ENCODE peak calls at places on chromosome 20, in seven cellular contexts. One of them, this sample, is unnamed.

GRCh38 chr20:42886046-42886445 is 303.7 kb downstream of the PTPRT start:
- DNase-seq in AG04450: no peak
- DNase-seq in NCI-H510A treated with DMSO at 0.1 percent for 48 hours: no peak
- DNase-seq in T-helper 17 cell: no peak
- DNase-seq in ACHN: no peak
- DNase-seq in cardiac fibroblast: no peak
- DNase-seq in heart left ventricle: no peak
- DNase-seq in this sample: no peak

GRCh38 chr20:10848810-10849370 is 175.1 kb upstream of the JAG1 start:
- DNase-seq in heart left ventricle: peak
- DNase-seq in NCI-H510A treated with DMSO at 0.1 percent for 48 hours: no peak
- DNase-seq in T-helper 17 cell: no peak
- DNase-seq in cardiac fibroblast: peak
- DNase-seq in AG04450: peak
- DNase-seq in ACHN: peak
- DNase-seq in this sample: no peak

GRCh38 chr20:24469116-24470030 is at the start of gene SYNDIG1:
- DNase-seq in ACHN: no peak
- DNase-seq in NCI-H510A treated with DMSO at 0.1 percent for 48 hours: no peak
- DNase-seq in cardiac fibroblast: peak
- DNase-seq in T-helper 17 cell: no peak
- DNase-seq in heart left ventricle: peak
- DNase-seq in AG04450: no peak
- DNase-seq in this sample: no peak

GRCh38 chr20:32914031-32914430 is 55.3 kb downstream of the EFCAB8 start:
- DNase-seq in AG04450: no peak
- DNase-seq in NCI-H510A treated with DMSO at 0.1 percent for 48 hours: no peak
- DNase-seq in cardiac fibroblast: no peak
- DNase-seq in heart left ventricle: no peak
- DNase-seq in T-helper 17 cell: no peak
- DNase-seq in ACHN: no peak
- DNase-seq in this sample: no peak

GRCh38 chr20:20368414-20369352 is 779 bp downstream of the INSM1 start:
- DNase-seq in NCI-H510A treated with DMSO at 0.1 percent for 48 hours: peak
- DNase-seq in ACHN: peak
- DNase-seq in AG04450: no peak
- DNase-seq in heart left ventricle: no peak
- DNase-seq in T-helper 17 cell: no peak
- DNase-seq in cardiac fibroblast: no peak
- DNase-seq in this sample: peak

GRCh38 chr20:49281059-49281912 is 3.4 kb upstream of the ZNFX1 start:
- DNase-seq in T-helper 17 cell: no peak
- DNase-seq in AG04450: no peak
- DNase-seq in ACHN: no peak
- DNase-seq in heart left ventricle: no peak
- DNase-seq in cardiac fibroblast: no peak
- DNase-seq in NCI-H510A treated with DMSO at 0.1 percent for 48 hours: no peak
- DNase-seq in this sample: peak

GRCh38 chr20:59837623-59838394 is 95.6 kb downstream of the SYCP2 start:
- DNase-seq in cardiac fibroblast: no peak
- DNase-seq in T-helper 17 cell: no peak
- DNase-seq in AG04450: no peak
- DNase-seq in ACHN: no peak
- DNase-seq in NCI-H510A treated with DMSO at 0.1 percent for 48 hours: no peak
- DNase-seq in heart left ventricle: no peak
- DNase-seq in this sample: no peak

GRCh38 chr20:48986899-48987298 is 59.2 kb upstream of the CSE1L start:
- DNase-seq in T-helper 17 cell: no peak
- DNase-seq in ACHN: peak
- DNase-seq in AG04450: no peak
- DNase-seq in NCI-H510A treated with DMSO at 0.1 percent for 48 hours: peak
- DNase-seq in heart left ventricle: no peak
- DNase-seq in cardiac fibroblast: no peak
- DNase-seq in this sample: peak

GRCh38 chr20:10939297-10939949 is 265.6 kb upstream of the JAG1 start:
- DNase-seq in cardiac fibroblast: no peak
- DNase-seq in NCI-H510A treated with DMSO at 0.1 percent for 48 hours: no peak
- DNase-seq in heart left ventricle: no peak
- DNase-seq in AG04450: no peak
- DNase-seq in ACHN: no peak
- DNase-seq in T-helper 17 cell: no peak
- DNase-seq in this sample: no peak

GRCh38 chr20:61482901-61483300 is 230.8 kb downstream of the CDH4 start:
- DNase-seq in heart left ventricle: no peak
- DNase-seq in NCI-H510A treated with DMSO at 0.1 percent for 48 hours: no peak
- DNase-seq in ACHN: no peak
- DNase-seq in cardiac fibroblast: no peak
- DNase-seq in AG04450: no peak
- DNase-seq in T-helper 17 cell: no peak
- DNase-seq in this sample: no peak

GRCh38 chr20:34581341-34582189 is 23.0 kb downstream of the MAP1LC3A start:
- DNase-seq in T-helper 17 cell: no peak
- DNase-seq in ACHN: no peak
- DNase-seq in NCI-H510A treated with DMSO at 0.1 percent for 48 hours: no peak
- DNase-seq in heart left ventricle: peak
- DNase-seq in AG04450: no peak
- DNase-seq in cardiac fibroblast: peak
- DNase-seq in this sample: no peak

GRCh38 chr20:51275816-51276215 is 252.9 kb upstream of the KCNG1 start:
- DNase-seq in T-helper 17 cell: no peak
- DNase-seq in ACHN: no peak
- DNase-seq in NCI-H510A treated with DMSO at 0.1 percent for 48 hours: no peak
- DNase-seq in AG04450: peak
- DNase-seq in heart left ventricle: no peak
- DNase-seq in cardiac fibroblast: peak
- DNase-seq in this sample: no peak

GRCh38 chr20:9996944-9997343 is 37.8 kb upstream of the ANKEF1 start:
- DNase-seq in NCI-H510A treated with DMSO at 0.1 percent for 48 hours: no peak
- DNase-seq in heart left ventricle: no peak
- DNase-seq in T-helper 17 cell: no peak
- DNase-seq in AG04450: no peak
- DNase-seq in ACHN: no peak
- DNase-seq in cardiac fibroblast: no peak
- DNase-seq in this sample: no peak

GRCh38 chr20:43916875-43917371 is 2.3 kb downstream of the TOX2 start:
- DNase-seq in heart left ventricle: no peak
- DNase-seq in AG04450: no peak
- DNase-seq in cardiac fibroblast: no peak
- DNase-seq in NCI-H510A treated with DMSO at 0.1 percent for 48 hours: no peak
- DNase-seq in T-helper 17 cell: no peak
- DNase-seq in ACHN: no peak
- DNase-seq in this sample: no peak

GRCh38 chr20:51345601-51346101 is 196.9 kb downstream of the NFATC2 start:
- DNase-seq in heart left ventricle: no peak
- DNase-seq in ACHN: no peak
- DNase-seq in NCI-H510A treated with DMSO at 0.1 percent for 48 hours: no peak
- DNase-seq in T-helper 17 cell: no peak
- DNase-seq in AG04450: no peak
- DNase-seq in cardiac fibroblast: peak
- DNase-seq in this sample: no peak

GRCh38 chr20:50862546-50862945 is 67.7 kb downstream of the BCAS4 start:
- DNase-seq in ACHN: no peak
- DNase-seq in NCI-H510A treated with DMSO at 0.1 percent for 48 hours: no peak
- DNase-seq in heart left ventricle: no peak
- DNase-seq in cardiac fibroblast: no peak
- DNase-seq in AG04450: no peak
- DNase-seq in T-helper 17 cell: no peak
- DNase-seq in this sample: no peak

GRCh38 chr20:57412347-57413029 is 21.3 kb downstream of the RBM38 start:
- DNase-seq in cardiac fibroblast: no peak
- DNase-seq in AG04450: no peak
- DNase-seq in NCI-H510A treated with DMSO at 0.1 percent for 48 hours: no peak
- DNase-seq in ACHN: no peak
- DNase-seq in T-helper 17 cell: no peak
- DNase-seq in heart left ventricle: peak
- DNase-seq in this sample: no peak

GRCh38 chr20:59585714-59586404 is 18.5 kb upstream of the PHACTR3 start:
- DNase-seq in ACHN: no peak
- DNase-seq in AG04450: no peak
- DNase-seq in T-helper 17 cell: no peak
- DNase-seq in NCI-H510A treated with DMSO at 0.1 percent for 48 hours: no peak
- DNase-seq in cardiac fibroblast: no peak
- DNase-seq in heart left ventricle: peak
- DNase-seq in this sample: peak

GRCh38 chr20:59939052-59939878 is 840 bp downstream of the PPP1R3D start:
- DNase-seq in heart left ventricle: peak
- DNase-seq in ACHN: peak
- DNase-seq in NCI-H510A treated with DMSO at 0.1 percent for 48 hours: no peak
- DNase-seq in cardiac fibroblast: peak
- DNase-seq in T-helper 17 cell: no peak
- DNase-seq in AG04450: no peak
- DNase-seq in this sample: no peak

GRCh38 chr20:20457392-20458126 is 89.7 kb downstream of the INSM1 start:
- DNase-seq in AG04450: no peak
- DNase-seq in heart left ventricle: no peak
- DNase-seq in cardiac fibroblast: peak
- DNase-seq in ACHN: peak
- DNase-seq in T-helper 17 cell: no peak
- DNase-seq in NCI-H510A treated with DMSO at 0.1 percent for 48 hours: peak
- DNase-seq in this sample: no peak

GRCh38 chr20:31835977-31836852 is 9.2 kb downstream of the FOXS1 start:
- DNase-seq in NCI-H510A treated with DMSO at 0.1 percent for 48 hours: no peak
- DNase-seq in cardiac fibroblast: peak
- DNase-seq in T-helper 17 cell: no peak
- DNase-seq in ACHN: peak
- DNase-seq in AG04450: peak
- DNase-seq in heart left ventricle: peak
- DNase-seq in this sample: peak

GRCh38 chr20:49812463-49813304 is at the start of gene SLC9A8:
- DNase-seq in cardiac fibroblast: peak
- DNase-seq in T-helper 17 cell: peak
- DNase-seq in ACHN: peak
- DNase-seq in heart left ventricle: peak
- DNase-seq in AG04450: no peak
- DNase-seq in NCI-H510A treated with DMSO at 0.1 percent for 48 hours: peak
- DNase-seq in this sample: peak

GRCh38 chr20:46172961-46173536 is 54.9 kb downstream of the CD40 start:
- DNase-seq in NCI-H510A treated with DMSO at 0.1 percent for 48 hours: no peak
- DNase-seq in heart left ventricle: no peak
- DNase-seq in AG04450: no peak
- DNase-seq in cardiac fibroblast: no peak
- DNase-seq in T-helper 17 cell: no peak
- DNase-seq in ACHN: no peak
- DNase-seq in this sample: no peak

GRCh38 chr20:49937023-49937929 is 1.1 kb downstream of the RNF114 start:
- DNase-seq in NCI-H510A treated with DMSO at 0.1 percent for 48 hours: no peak
- DNase-seq in cardiac fibroblast: no peak
- DNase-seq in ACHN: no peak
- DNase-seq in AG04450: no peak
- DNase-seq in heart left ventricle: no peak
- DNase-seq in T-helper 17 cell: no peak
- DNase-seq in this sample: peak

GRCh38 chr20:48668451-48668946 is 159.3 kb downstream of the PREX1 start:
- DNase-seq in heart left ventricle: peak
- DNase-seq in ACHN: no peak
- DNase-seq in AG04450: no peak
- DNase-seq in NCI-H510A treated with DMSO at 0.1 percent for 48 hours: no peak
- DNase-seq in cardiac fibroblast: peak
- DNase-seq in T-helper 17 cell: no peak
- DNase-seq in this sample: no peak

GRCh38 chr20:49668181-49668877 is 45.3 kb downstream of the B4GALT5 start:
- DNase-seq in heart left ventricle: peak
- DNase-seq in T-helper 17 cell: peak
- DNase-seq in NCI-H510A treated with DMSO at 0.1 percent for 48 hours: no peak
- DNase-seq in cardiac fibroblast: no peak
- DNase-seq in AG04450: no peak
- DNase-seq in ACHN: no peak
- DNase-seq in this sample: no peak

GRCh38 chr20:63177785-63178444 is 38.0 kb downstream of the YTHDF1 start:
- DNase-seq in T-helper 17 cell: no peak
- DNase-seq in AG04450: no peak
- DNase-seq in heart left ventricle: no peak
- DNase-seq in ACHN: no peak
- DNase-seq in NCI-H510A treated with DMSO at 0.1 percent for 48 hours: no peak
- DNase-seq in cardiac fibroblast: no peak
- DNase-seq in this sample: no peak

This sample was measured in KBM-7.